ENCODE peak calls at places on chromosomes 2 and 18, in six cellular contexts. L is astrocyte of the spinal cord, Y is epithelial cell of esophagus, Q is right lobe of liver, J is fibroblast of lung, X is neural crest cell. Z is an unnamed sample.
A peak's percentile ranks its signal among the peaks of the same experiment; 100 is the strongest.

GRCh38 chr2:317501-318424 is 29.9 kb upstream of the ALKAL2 start:
- DNase-seq in L (peak; percentile 76), Y (peak; percentile 20), Q (no peak), J (peak; percentile 72), X (peak; percentile 57), Z (peak; percentile 53)

GRCh38 chr2:111194835-111195621 is 74.3 kb downstream of the BCL2L11 start:
- DNase-seq in L (peak; percentile 45), Y (no peak), Q (no peak), J (no peak), X (no peak), Z (no peak)

GRCh38 chr2:41791523-41791922 is 256.3 kb upstream of the PKDCC start:
- DNase-seq in L (peak; percentile 46), Y (peak; percentile 51), Q (no peak), J (peak; percentile 20), X (peak; percentile 43), Z (no peak)

GRCh38 chr2:235229236-235229635 is 264.6 kb upstream of the AGAP1 start:
- DNase-seq in L (no peak), Y (no peak), Q (no peak), J (no peak), X (no peak), Z (no peak)

GRCh38 chr2:168139791-168140190 is 107.6 kb downstream of the STK39 start:
- DNase-seq in L (peak; percentile 17), Y (no peak), Q (no peak), J (peak; percentile 74), X (no peak), Z (no peak)

GRCh38 chr18:31892936-31893335 is 50.0 kb downstream of the TRAPPC8 start:
- DNase-seq in L (no peak), Y (no peak), Q (no peak), J (no peak), X (no peak), Z (no peak)

GRCh38 chr2:64404002-64404731 is 49.8 kb upstream of the LGALSL start:
- DNase-seq in L (peak; percentile 83), Y (no peak), Q (peak; percentile 96), J (peak; percentile 78), X (peak; percentile 89), Z (peak; percentile 96)

GRCh38 chr2:129619471-129619870 is 360.0 kb upstream of the RAB6C start:
- DNase-seq in L (no peak), Y (no peak), Q (no peak), J (no peak), X (no peak), Z (no peak)

GRCh38 chr2:157355618-157356017 is 30.0 kb upstream of the ERMN start:
- DNase-seq in L (no peak), Y (peak; percentile 28), Q (no peak), J (peak; percentile 17), X (no peak), Z (no peak)

GRCh38 chr2:20424300-20425290 is 22.3 kb upstream of the RHOB start:
- DNase-seq in L (peak; percentile 78), Y (peak; percentile 26), Q (peak; percentile 60), J (peak; percentile 86), X (no peak), Z (no peak)

GRCh38 chr2:157936464-157936863 is 60.3 kb upstream of the ACVR1 start:
- DNase-seq in L (no peak), Y (peak; percentile 62), Q (no peak), J (peak; percentile 25), X (no peak), Z (no peak)

GRCh38 chr2:135820003-135820618 is 16.9 kb downstream of the LCT start:
- DNase-seq in L (peak; percentile 79), Y (no peak), Q (no peak), J (peak; percentile 88), X (no peak), Z (no peak)

GRCh38 chr2:238600506-238601432 is 174.0 kb downstream of the ASB1 start:
- DNase-seq in L (no peak), Y (no peak), Q (no peak), J (no peak), X (no peak), Z (no peak)

GRCh38 chr2:99748344-99748743 is 258.5 kb upstream of the REV1 start:
- DNase-seq in L (no peak), Y (no peak), Q (no peak), J (no peak), X (no peak), Z (no peak)

GRCh38 chr2:175366814-175367213 is 185.3 kb upstream of the ATP5MC3 start:
- DNase-seq in L (peak; percentile 48), Y (peak; percentile 59), Q (no peak), J (peak; percentile 24), X (peak; percentile 45), Z (no peak)

GRCh38 chr2:27223416-27223815 is 6.2 kb downstream of the CAD start:
- DNase-seq in L (no peak), Y (no peak), Q (no peak), J (no peak), X (no peak), Z (no peak)

GRCh38 chr2:58896600-58896999 is 655.5 kb upstream of the FANCL start:
- DNase-seq in L (peak; percentile 75), Y (no peak), Q (no peak), J (peak; percentile 69), X (no peak), Z (no peak)

GRCh38 chr18:78127041-78127440 is 852.6 kb upstream of the SALL3 start:
- DNase-seq in L (no peak), Y (no peak), Q (no peak), J (no peak), X (no peak), Z (peak; percentile 42)

GRCh38 chr2:33441235-33441810 is 35.1 kb upstream of the RASGRP3 start:
- DNase-seq in L (peak; percentile 75), Y (peak; percentile 64), Q (peak; percentile 54), J (peak; percentile 56), X (peak; percentile 30), Z (no peak)

GRCh38 chr2:157173740-157174184 is 83.7 kb upstream of the GALNT5 start:
- DNase-seq in L (peak; percentile 98), Y (peak; percentile 89), Q (no peak), J (peak; percentile 100), X (no peak), Z (no peak)

GRCh38 chr2:154402138-154402714 is 296.3 kb upstream of the KCNJ3 start:
- DNase-seq in L (peak; percentile 33), Y (peak; percentile 50), Q (no peak), J (peak; percentile 4), X (no peak), Z (no peak)

GRCh38 chr18:42290318-42291307 is 335.6 kb downstream of the PIK3C3 start:
- DNase-seq in L (no peak), Y (no peak), Q (no peak), J (no peak), X (no peak), Z (no peak)

GRCh38 chr2:71358931-71359671 is 27.5 kb downstream of the ZNF638 start:
- DNase-seq in L (peak; percentile 59), Y (peak; percentile 73), Q (no peak), J (peak; percentile 87), X (no peak), Z (no peak)

GRCh38 chr18:59994357-59994756 is 94.6 kb downstream of the PMAIP1 start:
- DNase-seq in L (peak; percentile 28), Y (peak; percentile 19), Q (no peak), J (no peak), X (no peak), Z (no peak)
- TF ChIP-seq CTCF in L (peak; percentile 39), Y (peak; percentile 26), Q (no peak), J (peak; percentile 20), X (no peak), Z (no peak)

GRCh38 chr18:10504723-10505122 is 21.1 kb upstream of the NAPG start:
- DNase-seq in L (no peak), Y (no peak), Q (no peak), J (no peak), X (no peak), Z (no peak)
- TF ChIP-seq CTCF in L (no peak), Y (no peak), Q (no peak), J (no peak), X (no peak), Z (no peak)

GRCh38 chr18:2978626-2979025 is 34.3 kb downstream of the LPIN2 start:
- DNase-seq in L (peak; percentile 94), Y (peak; percentile 53), Q (no peak), J (peak; percentile 85), X (no peak), Z (no peak)

GRCh38 chr18:2980607-2980923 is 32.4 kb downstream of the LPIN2 start:
- DNase-seq in L (no peak), Y (no peak), Q (no peak), J (no peak), X (no peak), Z (no peak)

GRCh38 chr18:2978208-2978607 is 34.7 kb downstream of the LPIN2 start:
- DNase-seq in L (no peak), Y (no peak), Q (no peak), J (peak; percentile 66), X (no peak), Z (no peak)

GRCh38 chr18:2979871-2980606 is 32.9 kb downstream of the LPIN2 start:
- DNase-seq in L (no peak), Y (no peak), Q (peak; percentile 63), J (no peak), X (no peak), Z (peak; percentile 88)

GRCh38 chr18:2979027-2979570 is 33.8 kb downstream of the LPIN2 start:
- DNase-seq in L (peak; percentile 70), Y (no peak), Q (no peak), J (peak; percentile 75), X (no peak), Z (no peak)
- TF ChIP-seq CTCF in L (no peak), Y (no peak), Q (no peak), J (no peak), X (no peak), Z (no peak)

GRCh38 chr18:21599585-21600525 is 649 bp downstream of the ESCO1 start:
- DNase-seq in L (peak; percentile 7), Y (peak; percentile 70), Q (peak; percentile 82), J (peak; percentile 3), X (no peak), Z (peak; percentile 91)
- TF ChIP-seq CTCF in L (no peak), Y (no peak), Q (peak; percentile 31), J (no peak), X (no peak), Z (no peak)

DNA sequence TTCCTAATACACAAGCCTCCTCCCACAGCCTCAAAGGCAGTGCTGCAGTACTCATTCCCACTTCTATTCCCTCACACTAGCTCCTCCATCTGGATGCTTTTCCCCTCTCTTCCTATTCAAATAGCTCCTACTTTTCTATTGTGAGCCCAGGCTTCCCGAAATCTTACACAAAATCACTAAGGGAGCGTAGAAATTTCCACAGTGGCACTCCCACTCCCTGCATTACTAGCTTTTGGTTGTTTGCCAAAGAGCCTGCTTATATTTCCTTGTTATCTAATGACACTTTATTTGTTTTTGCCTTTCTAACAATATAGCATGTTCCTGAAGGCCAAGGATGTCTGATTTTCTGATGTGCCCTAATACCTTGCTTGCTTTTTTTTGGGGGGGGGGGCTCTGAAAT is 10.9 kb downstream of the EPAS1 start:
- DNase-seq in L (no peak), Y (no peak), Q (no peak), J (no peak), X (no peak), Z (no peak)
- TF ChIP-seq CTCF in L (no peak), Y (no peak), Q (no peak), J (no peak), X (no peak), Z (no peak)

Z was measured in kidney.